ENCODE peak calls at places on chromosome 2, in nine cellular contexts. M, U, F, P, R, W, B, T and X are unnamed samples.
A peak's percentile ranks its signal among the peaks of the same experiment; 100 is the strongest.

GRCh38 chr2:118622931-118623330 is 224.5 kb downstream of the EN1 start:
- DNase-seq in M (no peak), U (no peak), F (no peak), P (no peak), R (no peak), W (no peak), B (no peak), T (no peak), X (no peak)

GRCh38 chr2:42907835-42908234 is 115.5 kb upstream of the HAAO start:
- DNase-seq in M (no peak), U (no peak), F (no peak), P (no peak), R (no peak), W (peak; percentile 38), B (no peak), T (no peak), X (no peak)

GRCh38 chr2:134295441-134295840 is 41.6 kb downstream of the MGAT5 start:
- DNase-seq in M (no peak), U (no peak), F (no peak), P (no peak), R (no peak), W (peak; percentile 65), B (no peak), T (no peak), X (no peak)

GRCh38 chr2:96527052-96527964 is 9.2 kb upstream of the ARID5A start:
- DNase-seq in M (no peak), U (no peak), F (no peak), P (no peak), R (no peak), W (peak; percentile 46), B (no peak), T (peak; percentile 30), X (no peak)

GRCh38 chr2:188414412-188414811 is 122.7 kb downstream of the GULP1 start:
- DNase-seq in M (no peak), U (no peak), F (no peak), P (no peak), R (no peak), W (peak; percentile 24), B (no peak), T (no peak), X (no peak)

GRCh38 chr2:136495636-136496035 is 269.7 kb upstream of the THSD7B start:
- DNase-seq in M (no peak), U (no peak), F (no peak), P (no peak), R (no peak), W (no peak), B (no peak), T (no peak), X (no peak)

GRCh38 chr2:225122582-225123486 is 80.6 kb upstream of the DOCK10 start:
- DNase-seq in M (no peak), U (no peak), F (no peak), P (no peak), R (no peak), W (peak; percentile 44), B (no peak), T (peak; percentile 5), X (no peak)

GRCh38 chr2:10202136-10202535 is 79.6 kb downstream of the RRM2 start:
- DNase-seq in M (no peak), U (no peak), F (no peak), P (no peak), R (no peak), W (peak; percentile 60), B (no peak), T (no peak), X (no peak)

GRCh38 chr2:232120911-232121310 is 159.4 kb downstream of the DIS3L2 start:
- DNase-seq in M (no peak), U (no peak), F (no peak), P (no peak), R (no peak), W (no peak), B (no peak), T (no peak), X (no peak)

GRCh38 chr2:1791670-1792069 is 47.4 kb upstream of the PXDN start:
- DNase-seq in M (no peak), U (no peak), F (no peak), P (no peak), R (no peak), W (peak; percentile 76), B (no peak), T (no peak), X (no peak)

GRCh38 chr2:32647180-32647651 is 19.4 kb downstream of the TTC27 start:
- DNase-seq in M (no peak), U (no peak), F (no peak), P (no peak), R (no peak), W (peak; percentile 87), B (no peak), T (no peak), X (no peak)

GRCh38 chr2:29063056-29063455 is 11.3 kb downstream of the PCARE start:
- DNase-seq in M (no peak), U (no peak), F (no peak), P (no peak), R (no peak), W (no peak), B (no peak), T (no peak), X (no peak)

GRCh38 chr2:164826293-164827243 is 15.1 kb downstream of the COBLL1 start:
- DNase-seq in M (peak; percentile 12), U (peak; percentile 85), F (no peak), P (peak; percentile 58), R (no peak), W (peak; percentile 77), B (no peak), T (no peak), X (no peak)

GRCh38 chr2:181785677-181786344 is 105.5 kb upstream of the NEUROD1 start:
- DNase-seq in M (peak; percentile 68), U (no peak), F (peak; percentile 67), P (no peak), R (no peak), W (peak; percentile 85), B (no peak), T (no peak), X (peak; percentile 75)

GRCh38 chr2:102735431-102736130 is 26.2 kb upstream of the TMEM182 start:
- DNase-seq in M (no peak), U (no peak), F (no peak), P (no peak), R (peak; percentile 27), W (peak; percentile 46), B (no peak), T (no peak), X (no peak)

GRCh38 chr2:27271631-27272340 is 3.4 kb upstream of the DNAJC5G start:
- DNase-seq in M (no peak), U (no peak), F (no peak), P (peak; percentile 57), R (no peak), W (no peak), B (no peak), T (no peak), X (no peak)

GRCh38 chr2:96959406-96960110 is 26.8 kb downstream of the FAM178B start:
- DNase-seq in M (no peak), U (no peak), F (no peak), P (no peak), R (no peak), W (no peak), B (no peak), T (no peak), X (no peak)

GRCh38 chr2:68700560-68700959 is 34.1 kb upstream of the ARHGAP25 start:
- DNase-seq in M (no peak), U (no peak), F (no peak), P (no peak), R (no peak), W (no peak), B (no peak), T (no peak), X (no peak)

GRCh38 chr2:231250698-231251097 is 52.3 kb downstream of the ARMC9 start:
- DNase-seq in M (no peak), U (no peak), F (no peak), P (no peak), R (no peak), W (no peak), B (no peak), T (no peak), X (no peak)

GRCh38 chr2:218436992-218437391 is 18.1 kb downstream of the VIL1 start:
- DNase-seq in M (no peak), U (no peak), F (no peak), P (no peak), R (no peak), W (no peak), B (no peak), T (no peak), X (no peak)

GRCh38 chr2:68157002-68157401 is 686 bp upstream of the PNO1 start:
- DNase-seq in M (no peak), U (no peak), F (no peak), P (peak; percentile 58), R (no peak), W (no peak), B (no peak), T (no peak), X (no peak)

GRCh38 chr2:88959480-88960204 is 268.2 kb downstream of the RPIA start:
- DNase-seq in M (no peak), U (no peak), F (no peak), P (no peak), R (no peak), W (peak; percentile 6), B (no peak), T (no peak), X (no peak)

GRCh38 chr2:30711646-30712085 is 95.6 kb downstream of the CAPN13 start:
- DNase-seq in M (peak; percentile 81), U (peak; percentile 67), F (peak; percentile 87), P (peak; percentile 84), R (peak; percentile 75), W (peak; percentile 89), B (peak; percentile 74), T (peak; percentile 74), X (peak; percentile 91)

GRCh38 chr2:119711352-119711751 is 32.4 kb downstream of the TMEM177 start:
- DNase-seq in M (no peak), U (no peak), F (no peak), P (no peak), R (no peak), W (no peak), B (no peak), T (no peak), X (no peak)

GRCh38 chr2:85273732-85274731 is 53.8 kb downstream of the TGOLN2 start:
- DNase-seq in M (peak; percentile 58), U (peak; percentile 16), F (peak; percentile 67), P (no peak), R (no peak), W (peak; percentile 86), B (no peak), T (no peak), X (peak; percentile 70)

GRCh38 chr2:10584843-10585475 is 104.8 kb downstream of the NOL10 start:
- DNase-seq in M (peak; percentile 90), U (no peak), F (peak; percentile 80), P (no peak), R (no peak), W (peak; percentile 97), B (no peak), T (no peak), X (peak; percentile 81)

GRCh38 chr2:10668402-10669012 is 21.3 kb downstream of the NOL10 start:
- DNase-seq in M (peak; percentile 46), U (peak; percentile 7), F (peak; percentile 40), P (no peak), R (no peak), W (peak; percentile 69), B (peak; percentile 37), T (no peak), X (no peak)

GRCh38 chr2:157182204-157182709 is 75.2 kb upstream of the GALNT5 start:
- DNase-seq in M (no peak), U (no peak), F (no peak), P (no peak), R (no peak), W (no peak), B (no peak), T (no peak), X (no peak)

GRCh38 chr2:31138037-31138962 is at the start of gene GALNT14:
- DNase-seq in M (peak; percentile 83), U (peak; percentile 40), F (no peak), P (peak; percentile 66), R (peak; percentile 22), W (peak; percentile 51), B (no peak), T (no peak), X (peak; percentile 60)

GRCh38 chr2:25740810-25741381 is 67.5 kb upstream of the DTNB start:
- DNase-seq in M (peak; percentile 42), U (no peak), F (no peak), P (no peak), R (no peak), W (peak; percentile 42), B (no peak), T (no peak), X (no peak)

GRCh38 chr2:64581777-64582539 is 57.8 kb downstream of the AFTPH start:
- DNase-seq in M (no peak), U (no peak), F (no peak), P (no peak), R (no peak), W (no peak), B (no peak), T (no peak), X (no peak)